ENCODE peak calls at places on chromosomes 4 and X, in nine cellular contexts. One of them, this sample, is unnamed.
A peak's percentile ranks its signal among the peaks of the same experiment; 100 is the strongest.

GRCh38 chr4:55554453-55555030 is 7.8 kb upstream of the CLOCK start:
- DNase-seq in GM04504: no peak
- DNase-seq in RCC 7860: peak; percentile 25
- DNase-seq in HS-5: no peak
- DNase-seq in mucosa of gallbladder: no peak
- DNase-seq in neuronal stem cell: no peak
- DNase-seq in NCI-H2081: peak; percentile 4
- DNase-seq in SW 1271: peak; percentile 29
- DNase-seq in Right ventricle myocardium superior: no peak
- DNase-seq in this sample: no peak

GRCh38 chr4:55920571-55920970 is 28.2 kb upstream of the CEP135 start:
- DNase-seq in GM04504: no peak
- DNase-seq in RCC 7860: no peak
- DNase-seq in HS-5: no peak
- DNase-seq in mucosa of gallbladder: no peak
- DNase-seq in neuronal stem cell: no peak
- DNase-seq in NCI-H2081: no peak
- DNase-seq in SW 1271: no peak
- DNase-seq in Right ventricle myocardium superior: no peak
- DNase-seq in this sample: no peak

GRCh38 chrX:48541140-48541814 is 1.8 kb downstream of the TBC1D25 start:
- DNase-seq in GM04504: no peak
- DNase-seq in RCC 7860: no peak
- DNase-seq in HS-5: no peak
- DNase-seq in mucosa of gallbladder: no peak
- DNase-seq in neuronal stem cell: no peak
- DNase-seq in NCI-H2081: no peak
- DNase-seq in SW 1271: no peak
- DNase-seq in Right ventricle myocardium superior: no peak
- DNase-seq in this sample: no peak

GRCh38 chrX:155966876-155967275 is 30.6 kb upstream of the IL9R start:
- DNase-seq in GM04504: no peak
- DNase-seq in RCC 7860: no peak
- DNase-seq in HS-5: no peak
- DNase-seq in mucosa of gallbladder: no peak
- DNase-seq in neuronal stem cell: no peak
- DNase-seq in NCI-H2081: peak; percentile 73
- DNase-seq in SW 1271: no peak
- DNase-seq in Right ventricle myocardium superior: no peak
- DNase-seq in this sample: peak; percentile 35

GRCh38 chr4:153207561-153207960 is 3.3 kb downstream of the TRIM2 start:
- DNase-seq in GM04504: no peak
- DNase-seq in RCC 7860: no peak
- DNase-seq in HS-5: no peak
- DNase-seq in mucosa of gallbladder: peak; percentile 47
- DNase-seq in neuronal stem cell: no peak
- DNase-seq in NCI-H2081: no peak
- DNase-seq in SW 1271: peak; percentile 27
- DNase-seq in Right ventricle myocardium superior: peak; percentile 63
- DNase-seq in this sample: no peak

GRCh38 chr4:183599690-183600089 is 59.3 kb downstream of the RWDD4 start:
- DNase-seq in GM04504: no peak
- DNase-seq in RCC 7860: no peak
- DNase-seq in HS-5: no peak
- DNase-seq in mucosa of gallbladder: no peak
- DNase-seq in neuronal stem cell: no peak
- DNase-seq in NCI-H2081: no peak
- DNase-seq in SW 1271: no peak
- DNase-seq in Right ventricle myocardium superior: no peak
- DNase-seq in this sample: no peak

GRCh38 chr4:78356251-78356650 is 195.3 kb upstream of the ANXA3 start:
- DNase-seq in GM04504: no peak
- DNase-seq in RCC 7860: no peak
- DNase-seq in HS-5: no peak
- DNase-seq in mucosa of gallbladder: no peak
- DNase-seq in neuronal stem cell: no peak
- DNase-seq in NCI-H2081: no peak
- DNase-seq in SW 1271: no peak
- DNase-seq in Right ventricle myocardium superior: no peak
- DNase-seq in this sample: no peak

GRCh38 chr4:41420576-41420975 is 117.4 kb upstream of the LIMCH1 start:
- DNase-seq in GM04504: no peak
- DNase-seq in RCC 7860: no peak
- DNase-seq in HS-5: no peak
- DNase-seq in mucosa of gallbladder: no peak
- DNase-seq in neuronal stem cell: no peak
- DNase-seq in NCI-H2081: no peak
- DNase-seq in SW 1271: no peak
- DNase-seq in Right ventricle myocardium superior: no peak
- DNase-seq in this sample: no peak